ENCODE peak calls at places on chromosomes 6 and 20, in nine cellular contexts. J is iris pigment epithelial cell, V is nephron progenitor cell, L is GDM1, W is D341Med, G is endodermal cell, O is Panc1, Q is foreskin fibroblast, X is T-helper 22 cell. K is an unnamed sample.

GRCh38 chr6:34524989-34525388 is 31.1 kb downstream of the SPDEF start:
- DNase-seq in J (no peak), V (no peak), L (no peak), W (no peak), G (no peak), O (no peak), Q (no peak), X (no peak), K (no peak)

GRCh38 chr20:63745961-63746765 is 6.6 kb downstream of the SLC2A4RG start:
- DNase-seq in J (no peak), V (no peak), L (no peak), W (peak; percentile 43), G (peak; percentile 43), O (no peak), Q (no peak), X (no peak), K (no peak)

GRCh38 chr20:39433461-39433860 is 471.3 kb downstream of the DHX35 start:
- DNase-seq in J (no peak), V (no peak), L (no peak), W (no peak), G (no peak), O (no peak), Q (no peak), X (no peak), K (no peak)

GRCh38 chr6:2476376-2476775 is 231.0 kb upstream of the GMDS start:
- DNase-seq in J (no peak), V (no peak), L (no peak), W (no peak), G (no peak), O (no peak), Q (no peak), X (no peak), K (no peak)

GRCh38 chr20:10984294-10984693 is 310.5 kb upstream of the JAG1 start:
- DNase-seq in J (no peak), V (no peak), L (no peak), W (no peak), G (no peak), O (no peak), Q (no peak), X (no peak), K (no peak)

GRCh38 chr6:80638222-80639055 is 532.0 kb downstream of the BCKDHB start:
- DNase-seq in J (peak; percentile 94), V (no peak), L (peak; percentile 2), W (no peak), G (peak; percentile 71), O (peak; percentile 74), Q (peak; percentile 93), X (no peak), K (peak; percentile 37)

GRCh38 chr6:109143191-109143590 is 47.9 kb downstream of the CEP57L1 start:
- DNase-seq in J (peak; percentile 68), V (no peak), L (no peak), W (peak; percentile 24), G (no peak), O (no peak), Q (no peak), X (no peak), K (no peak)

GRCh38 chr20:363319-364078 is 16.6 kb downstream of the NRSN2 start:
- DNase-seq in J (peak; percentile 33), V (no peak), L (no peak), W (no peak), G (peak; percentile 52), O (no peak), Q (peak; percentile 14), X (no peak), K (no peak)

GRCh38 chr20:63206878-63207277 is 9.1 kb downstream of the YTHDF1 start:
- DNase-seq in J (peak; percentile 55), V (no peak), L (no peak), W (no peak), G (no peak), O (no peak), Q (peak; percentile 53), X (no peak), K (no peak)

GRCh38 chr20:47886454-47887041 is 101.3 kb upstream of the SULF2 start:
- DNase-seq in J (no peak), V (no peak), L (no peak), W (no peak), G (no peak), O (no peak), Q (no peak), X (no peak), K (no peak)

GRCh38 chr20:39800548-39800947 is 838.4 kb downstream of the DHX35 start:
- DNase-seq in J (peak; percentile 34), V (no peak), L (no peak), W (no peak), G (no peak), O (no peak), Q (peak; percentile 6), X (no peak), K (peak; percentile 15)

GRCh38 chr6:74745670-74746069 is 460.2 kb downstream of the COL12A1 start:
- DNase-seq in J (no peak), V (no peak), L (no peak), W (no peak), G (no peak), O (no peak), Q (no peak), X (no peak), K (no peak)

GRCh38 chr20:25049261-25050060 is 8.5 kb downstream of the ACSS1 start:
- DNase-seq in J (no peak), V (no peak), L (no peak), W (no peak), G (peak; percentile 28), O (no peak), Q (no peak), X (no peak), K (no peak)

K was measured in GM12865.